ENCODE peak calls at places on chromosomes 4 and X, in six cellular contexts. One of them, this sample, is unnamed.

GRCh38 chrX:84189125-84189524 is 1.1 kb upstream of the RPS6KA6 start:
- DNase-seq in retina: no peak
- DNase-seq in HFF-Myc: no peak
- DNase-seq in LoVo: no peak
- DNase-seq in NCI-H1092 treated with DMSO at 0.1 percent for 48 hours: no peak
- DNase-seq in NCI-H345: no peak
- DNase-seq in this sample: no peak

GRCh38 chrX:47361538-47362511 is 8.6 kb upstream of the ZNF157 start:
- DNase-seq in NCI-H1092 treated with DMSO at 0.1 percent for 48 hours: peak
- DNase-seq in LoVo: no peak
- DNase-seq in HFF-Myc: peak
- DNase-seq in retina: peak
- DNase-seq in NCI-H345: peak
- DNase-seq in this sample: peak

GRCh38 chr4:140884431-140885058 is 128.4 kb upstream of the TBC1D9 start:
- DNase-seq in retina: no peak
- DNase-seq in HFF-Myc: peak
- DNase-seq in NCI-H345: peak
- DNase-seq in LoVo: peak
- DNase-seq in NCI-H1092 treated with DMSO at 0.1 percent for 48 hours: peak
- DNase-seq in this sample: peak

GRCh38 chr4:90357117-90357710 is 230.0 kb downstream of the CCSER1 start:
- DNase-seq in NCI-H345: peak
- DNase-seq in NCI-H1092 treated with DMSO at 0.1 percent for 48 hours: peak
- DNase-seq in retina: no peak
- DNase-seq in LoVo: peak
- DNase-seq in HFF-Myc: peak
- DNase-seq in this sample: peak

GRCh38 chr4:21753084-21753760 is 195.3 kb downstream of the KCNIP4 start:
- DNase-seq in LoVo: no peak
- DNase-seq in retina: no peak
- DNase-seq in HFF-Myc: no peak
- DNase-seq in NCI-H345: no peak
- DNase-seq in NCI-H1092 treated with DMSO at 0.1 percent for 48 hours: no peak
- DNase-seq in this sample: no peak

GRCh38 chrX:111040377-111041017 is 55.5 kb upstream of the PAK3 start:
- DNase-seq in NCI-H1092 treated with DMSO at 0.1 percent for 48 hours: no peak
- DNase-seq in LoVo: no peak
- DNase-seq in NCI-H345: no peak
- DNase-seq in retina: no peak
- DNase-seq in HFF-Myc: no peak
- DNase-seq in this sample: no peak

GRCh38 chr4:15001248-15001824 is 945 bp upstream of the CPEB2 start:
- DNase-seq in NCI-H1092 treated with DMSO at 0.1 percent for 48 hours: peak
- DNase-seq in retina: peak
- DNase-seq in LoVo: peak
- DNase-seq in HFF-Myc: peak
- DNase-seq in NCI-H345: peak
- DNase-seq in this sample: peak

GRCh38 chr4:24266951-24267577 is 317.3 kb downstream of the DHX15 start:
- DNase-seq in LoVo: no peak
- DNase-seq in HFF-Myc: no peak
- DNase-seq in NCI-H345: no peak
- DNase-seq in NCI-H1092 treated with DMSO at 0.1 percent for 48 hours: no peak
- DNase-seq in retina: no peak
- DNase-seq in this sample: no peak

GRCh38 chr4:132332932-132333722 is 816.0 kb upstream of the PCDH10 start:
- DNase-seq in LoVo: no peak
- DNase-seq in NCI-H345: no peak
- DNase-seq in NCI-H1092 treated with DMSO at 0.1 percent for 48 hours: no peak
- DNase-seq in HFF-Myc: no peak
- DNase-seq in retina: no peak
- DNase-seq in this sample: peak

GRCh38 chrX:15838017-15838416 is 16.6 kb downstream of the AP1S2 start:
- DNase-seq in HFF-Myc: no peak
- DNase-seq in NCI-H345: no peak
- DNase-seq in NCI-H1092 treated with DMSO at 0.1 percent for 48 hours: no peak
- DNase-seq in retina: no peak
- DNase-seq in LoVo: no peak
- DNase-seq in this sample: peak

GRCh38 chr4:165208741-165209388 is 1.5 kb downstream of the KLHL2 start:
- DNase-seq in retina: peak
- DNase-seq in NCI-H345: peak
- DNase-seq in NCI-H1092 treated with DMSO at 0.1 percent for 48 hours: peak
- DNase-seq in LoVo: no peak
- DNase-seq in HFF-Myc: no peak
- DNase-seq in this sample: no peak

GRCh38 chrX:109943092-109943739 is 59.7 kb upstream of the TMEM164 start:
- DNase-seq in retina: no peak
- DNase-seq in LoVo: no peak
- DNase-seq in HFF-Myc: no peak
- DNase-seq in NCI-H345: peak
- DNase-seq in NCI-H1092 treated with DMSO at 0.1 percent for 48 hours: no peak
- DNase-seq in this sample: no peak

GRCh38 chr4:101967697-101968346 is 177.3 kb downstream of the BANK1 start:
- DNase-seq in HFF-Myc: no peak
- DNase-seq in NCI-H1092 treated with DMSO at 0.1 percent for 48 hours: no peak
- DNase-seq in NCI-H345: no peak
- DNase-seq in LoVo: no peak
- DNase-seq in retina: no peak
- DNase-seq in this sample: peak

This sample was measured in A549.